ENCODE peak calls at places on chromosomes 16 and 17, in eight cellular contexts. F is Caco-2, Y is HCT116, K is left ventricle myocardium inferior, P is cardiac muscle cell, E is RWPE2, V is esophagus squamous epithelium, G is tibial nerve. Q is an unnamed sample.

GRCh38 chr17:1584167-1584566 is 21.6 kb upstream of the PITPNA start:
- DNase-seq in V (no peak), P (no peak), G (no peak), K (no peak), E (no peak), F (no peak), Y (no peak), Q (no peak)

GRCh38 chr16:26816885-26817571 is 249.7 kb upstream of the C16orf82 start:
- DNase-seq in F (no peak), P (no peak), K (no peak), E (no peak), Y (no peak), V (no peak), G (no peak), Q (no peak)

GRCh38 chr16:70635356-70636016 is 10.9 kb upstream of the IL34 start:
- DNase-seq in E (no peak), Y (no peak), K (peak; percentile 33), F (no peak), V (no peak), G (peak; percentile 58), P (no peak), Q (no peak)

GRCh38 chr16:70579648-70580630 is 56.3 kb downstream of the SF3B3 start:
- DNase-seq in K (peak; percentile 64), P (no peak), V (no peak), E (no peak), Y (no peak), G (no peak), F (no peak), Q (no peak)

GRCh38 chr16:54591816-54592246 is 305.2 kb upstream of the IRX3 start:
- DNase-seq in Y (no peak), E (no peak), F (no peak), P (no peak), K (no peak), V (no peak), G (no peak), Q (no peak)

GRCh38 chr16:456891-457483 is 31.5 kb downstream of the RAB11FIP3 start:
- DNase-seq in Y (no peak), E (no peak), F (no peak), G (no peak), V (no peak), P (peak; percentile 39), K (no peak), Q (no peak)

GRCh38 chr17:42657824-42658588 is 1.1 kb upstream of the TUBG2 start:
- DNase-seq in G (no peak), F (no peak), V (no peak), E (no peak), P (no peak), Y (no peak), K (no peak), Q (no peak)

GRCh38 chr16:86697715-86698114 is 119.4 kb downstream of the FOXL1 start:
- DNase-seq in G (no peak), P (no peak), Y (no peak), E (no peak), V (no peak), K (no peak), F (no peak), Q (no peak)

GRCh38 chr17:74972107-74972972 is at the start of gene HID1:
- DNase-seq in K (peak; percentile 60), E (no peak), F (peak; percentile 87), V (no peak), Y (no peak), G (no peak), P (peak; percentile 82), Q (peak; percentile 78)

GRCh38 chr17:51322390-51323029 is 62.2 kb downstream of the UTP18 start:
- DNase-seq in V (no peak), G (no peak), E (no peak), F (peak; percentile 23), P (peak; percentile 46), K (no peak), Y (peak; percentile 61), Q (no peak)

GRCh38 chr16:88355093-88355388 is 27.7 kb upstream of the ZNF469 start:
- DNase-seq in G (no peak), Y (no peak), F (no peak), K (no peak), E (no peak), V (no peak), P (no peak), Q (no peak)

GRCh38 chr16:54285414-54286066 is 1.0 kb downstream of the IRX3 start:
- DNase-seq in V (no peak), E (peak; percentile 66), Y (no peak), K (peak; percentile 51), P (peak; percentile 54), F (peak; percentile 68), G (no peak), Q (no peak)

GRCh38 chr16:1614226-1615102 is 2.3 kb downstream of the CRAMP1 start:
- DNase-seq in K (no peak), F (peak; percentile 30), P (peak; percentile 68), Y (no peak), V (no peak), E (no peak), G (no peak), Q (no peak)

GRCh38 chr17:10050597-10051101 is 145.6 kb upstream of the RCVRN start:
- DNase-seq in E (no peak), G (no peak), V (no peak), F (no peak), K (no peak), P (no peak), Y (no peak), Q (no peak)

GRCh38 chr16:2799852-2800226 is 1.6 kb downstream of the PRSS41 start:
- DNase-seq in P (peak; percentile 26), V (no peak), F (peak; percentile 78), Y (no peak), K (no peak), G (no peak), E (peak; percentile 10), Q (no peak)

GRCh38 chr17:81859906-81860755 is at the start of gene P4HB:
- DNase-seq in P (no peak), V (no peak), K (no peak), E (no peak), Y (no peak), F (peak; percentile 46), G (no peak), Q (no peak)

GRCh38 chr17:46011711-46012505 is 12.9 kb downstream of the STH start:
- DNase-seq in K (no peak), G (no peak), P (no peak), V (no peak), Y (no peak), F (no peak), E (no peak), Q (no peak)
- H3K4me3 ChIP-seq in K (no peak overlapping the region), G (no peak overlapping the region), P (no peak overlapping the region), V (no peak overlapping the region), Y (no peak overlapping the region), F (no peak overlapping the region), E (no peak overlapping the region), Q (no peak overlapping the region)

DNA sequence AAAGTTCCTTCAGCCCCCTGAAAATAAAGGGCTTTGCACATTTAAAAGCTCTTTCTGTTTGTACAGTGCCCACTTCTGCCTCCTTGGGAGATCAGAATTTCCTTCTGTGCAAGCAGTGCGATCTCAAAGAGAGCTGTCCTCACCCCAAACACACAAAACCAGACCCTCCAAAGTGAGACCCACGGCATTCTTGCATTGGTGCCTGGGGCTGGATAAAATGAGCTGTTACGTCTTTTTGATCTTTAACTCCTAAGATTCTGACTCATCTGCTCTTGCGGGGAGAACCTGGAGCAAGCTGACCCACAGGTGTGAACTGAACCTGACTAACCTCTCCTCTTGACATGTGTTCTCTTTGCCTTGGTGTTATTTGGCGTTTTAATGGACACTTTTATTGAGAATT is 251.4 kb upstream of the ELAC2 start:
- DNase-seq in K (no peak), V (no peak), E (no peak), Y (no peak), F (no peak), P (no peak), G (no peak), Q (no peak)
- H3K4me1 ChIP-seq in K (no peaks in the 10 kb centered on the region), V (no peaks in the 10 kb centered on the region), E (no peaks in the 10 kb centered on the region), Y (no peaks in the 10 kb centered on the region), F (peaks cover 4% of the 10 kb centered on the region), P (no peaks in the 10 kb centered on the region), G (no peaks in the 10 kb centered on the region), Q (no peaks in the 10 kb centered on the region)

DNA sequence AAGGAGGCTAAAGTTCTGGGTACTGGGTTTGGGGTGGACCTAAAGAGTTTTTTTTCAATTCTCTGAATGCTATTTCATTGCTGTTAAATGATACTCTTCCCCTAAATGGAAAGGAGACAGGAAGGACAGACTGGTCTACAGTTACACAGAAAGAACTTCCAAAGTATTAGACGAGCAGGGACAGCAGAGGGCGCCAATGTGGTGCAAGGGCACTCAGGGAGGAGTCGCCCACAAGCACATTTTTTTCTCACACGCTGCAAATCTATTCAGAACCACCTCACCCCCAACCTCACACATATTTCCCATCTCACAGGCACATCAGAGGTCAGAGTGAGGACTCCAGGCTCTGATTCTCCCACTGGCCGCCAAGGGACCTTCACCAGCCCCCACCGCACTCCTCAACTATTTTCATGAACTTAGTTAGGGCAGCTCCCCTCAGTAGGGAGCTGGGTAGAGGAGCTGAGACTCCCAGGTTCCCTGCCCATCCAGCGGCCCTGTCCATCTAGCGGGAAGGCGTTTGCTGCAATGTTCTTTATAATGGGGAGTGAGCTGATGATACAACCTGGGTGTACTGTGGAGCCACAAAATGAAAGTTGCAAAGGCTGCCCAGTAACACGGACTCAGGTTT is 6.8 kb upstream of the CA4 start:
- DNase-seq in V (no peak), G (peak; percentile 83), E (no peak), P (peak; percentile 88), F (peak; percentile 93), K (peak; percentile 76), Y (peak; percentile 82), Q (peak; percentile 53)
- H3K4me3 ChIP-seq in V (peak overlapping the region; percentile 10), G (no peak overlapping the region), E (no peak overlapping the region), P (no peak overlapping the region), F (no peak overlapping the region), K (peak overlapping the region; percentile 14), Y (peak overlapping the region; percentile 15), Q (no peak overlapping the region)

DNA sequence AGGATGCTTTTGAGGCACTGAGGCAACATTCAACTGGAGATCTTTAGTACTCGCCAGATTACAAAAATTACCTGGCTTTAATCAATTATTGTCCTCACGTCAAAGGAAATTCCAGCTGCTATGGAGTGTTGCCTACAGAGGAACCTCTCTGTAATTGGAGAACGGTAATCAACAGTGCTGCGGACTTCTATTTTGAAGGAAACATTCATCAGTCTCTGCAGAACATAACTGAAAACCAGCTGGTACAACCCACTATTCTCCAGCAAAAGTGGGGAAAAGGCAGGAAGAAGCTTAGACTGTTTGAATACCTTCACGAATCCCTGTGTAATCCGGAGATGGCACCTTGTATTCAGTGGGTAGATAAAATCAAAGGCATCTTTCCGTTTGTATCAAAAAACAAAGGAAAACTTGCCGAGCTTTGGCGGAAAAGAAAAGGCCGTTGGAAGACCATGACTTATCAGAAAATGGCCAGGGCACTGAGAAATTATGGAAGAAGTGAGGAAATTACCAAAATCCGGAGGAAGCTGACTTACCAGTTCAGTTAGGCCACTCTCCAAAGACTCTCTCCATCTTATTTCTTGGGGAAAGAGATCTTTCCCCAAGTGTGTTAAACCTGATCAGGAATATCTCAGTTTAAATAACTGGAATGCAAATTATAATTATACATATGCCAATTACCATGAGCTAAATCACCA is 3.0 kb downstream of the SLC35G3 start:
- DNase-seq in V (no peak), Y (no peak), G (no peak), F (no peak), P (no peak), K (no peak), E (no peak), Q (no peak)
- H3K4me1 ChIP-seq in V (peaks cover 9% of the 10 kb centered on the region), Y (no peaks in the 10 kb centered on the region), G (no peaks in the 10 kb centered on the region), F (no peaks in the 10 kb centered on the region), P (no peaks in the 10 kb centered on the region), K (no peaks in the 10 kb centered on the region), E (peaks cover 21% of the 10 kb centered on the region), Q (peaks cover 4% of the 10 kb centered on the region)